ENCODE peak calls at places on chromosomes 16 and 17, in eight cellular contexts. One of them, this sample, is unnamed.

GRCh38 chr16:21161211-21161610 is 2.7 kb downstream of the LDAF1 start:
- DNase-seq in A172: no peak
- DNase-seq in neural progenitor cell: no peak
- DNase-seq in glutamatergic neuron: no peak
- DNase-seq in activated T-cell treated with anti-CD3 and anti-CD28 coated beads for 4 hours: no peak
- DNase-seq in H54: no peak
- DNase-seq in GM12864: no peak
- DNase-seq in GM12865: no peak
- DNase-seq in this sample: no peak

GRCh38 chr16:67459066-67459857 is 21.7 kb downstream of the ATP6V0D1 start:
- DNase-seq in GM12865: no peak
- DNase-seq in neural progenitor cell: no peak
- DNase-seq in glutamatergic neuron: no peak
- DNase-seq in activated T-cell treated with anti-CD3 and anti-CD28 coated beads for 4 hours: no peak
- DNase-seq in A172: peak
- DNase-seq in H54: no peak
- DNase-seq in GM12864: no peak
- DNase-seq in this sample: no peak

GRCh38 chr17:63989622-63990345 is 8.4 kb upstream of the PRR29 start:
- DNase-seq in glutamatergic neuron: no peak
- DNase-seq in GM12865: no peak
- DNase-seq in A172: no peak
- DNase-seq in neural progenitor cell: peak
- DNase-seq in activated T-cell treated with anti-CD3 and anti-CD28 coated beads for 4 hours: no peak
- DNase-seq in H54: no peak
- DNase-seq in GM12864: no peak
- DNase-seq in this sample: no peak

GRCh38 chr17:50621562-50621961 is 13.1 kb upstream of the ABCC3 start:
- DNase-seq in activated T-cell treated with anti-CD3 and anti-CD28 coated beads for 4 hours: no peak
- DNase-seq in H54: no peak
- DNase-seq in GM12865: no peak
- DNase-seq in neural progenitor cell: no peak
- DNase-seq in glutamatergic neuron: no peak
- DNase-seq in GM12864: no peak
- DNase-seq in A172: no peak
- DNase-seq in this sample: no peak

GRCh38 chr17:49722066-49722465 is 14.3 kb upstream of the SLC35B1 start:
- DNase-seq in A172: no peak
- DNase-seq in GM12864: no peak
- DNase-seq in neural progenitor cell: peak
- DNase-seq in glutamatergic neuron: no peak
- DNase-seq in H54: no peak
- DNase-seq in GM12865: no peak
- DNase-seq in activated T-cell treated with anti-CD3 and anti-CD28 coated beads for 4 hours: no peak
- DNase-seq in this sample: no peak

GRCh38 chr17:77810536-77810935 is 148.0 kb upstream of the TNRC6C start:
- DNase-seq in GM12865: no peak
- DNase-seq in H54: no peak
- DNase-seq in activated T-cell treated with anti-CD3 and anti-CD28 coated beads for 4 hours: no peak
- DNase-seq in neural progenitor cell: no peak
- DNase-seq in GM12864: no peak
- DNase-seq in A172: peak
- DNase-seq in glutamatergic neuron: peak
- DNase-seq in this sample: no peak

GRCh38 chr16:12971216-12971615 is 69.8 kb downstream of the SHISA9 start:
- DNase-seq in neural progenitor cell: no peak
- DNase-seq in activated T-cell treated with anti-CD3 and anti-CD28 coated beads for 4 hours: no peak
- DNase-seq in GM12864: no peak
- DNase-seq in H54: peak
- DNase-seq in GM12865: no peak
- DNase-seq in A172: peak
- DNase-seq in glutamatergic neuron: peak
- DNase-seq in this sample: no peak

GRCh38 chr17:17724991-17725852 is 44.0 kb downstream of the RAI1 start:
- DNase-seq in GM12865: no peak
- DNase-seq in neural progenitor cell: peak
- DNase-seq in glutamatergic neuron: no peak
- DNase-seq in A172: no peak
- DNase-seq in H54: no peak
- DNase-seq in GM12864: no peak
- DNase-seq in activated T-cell treated with anti-CD3 and anti-CD28 coated beads for 4 hours: no peak
- DNase-seq in this sample: no peak

GRCh38 chr16:88761143-88761534 is 23.9 kb downstream of the PIEZO1 start:
- DNase-seq in GM12865: no peak
- DNase-seq in A172: no peak
- DNase-seq in glutamatergic neuron: no peak
- DNase-seq in neural progenitor cell: no peak
- DNase-seq in H54: no peak
- DNase-seq in GM12864: no peak
- DNase-seq in activated T-cell treated with anti-CD3 and anti-CD28 coated beads for 4 hours: no peak
- DNase-seq in this sample: no peak

GRCh38 chr17:15154618-15155017 is 110.5 kb downstream of the PMP22 start:
- DNase-seq in activated T-cell treated with anti-CD3 and anti-CD28 coated beads for 4 hours: no peak
- DNase-seq in H54: no peak
- DNase-seq in GM12864: no peak
- DNase-seq in glutamatergic neuron: no peak
- DNase-seq in A172: no peak
- DNase-seq in GM12865: no peak
- DNase-seq in neural progenitor cell: no peak
- DNase-seq in this sample: no peak

GRCh38 chr16:24423332-24423731 is 116.0 kb upstream of the RBBP6 start:
- DNase-seq in GM12865: no peak
- DNase-seq in H54: no peak
- DNase-seq in glutamatergic neuron: no peak
- DNase-seq in GM12864: no peak
- DNase-seq in neural progenitor cell: no peak
- DNase-seq in activated T-cell treated with anti-CD3 and anti-CD28 coated beads for 4 hours: no peak
- DNase-seq in A172: no peak
- DNase-seq in this sample: no peak

GRCh38 chr17:82126479-82127314 is 28.7 kb upstream of the FASN start:
- DNase-seq in H54: no peak
- DNase-seq in GM12864: no peak
- DNase-seq in glutamatergic neuron: no peak
- DNase-seq in GM12865: no peak
- DNase-seq in neural progenitor cell: no peak
- DNase-seq in A172: no peak
- DNase-seq in activated T-cell treated with anti-CD3 and anti-CD28 coated beads for 4 hours: peak
- DNase-seq in this sample: no peak

GRCh38 chr17:76268015-76268749 is 3.0 kb downstream of the UBALD2 start:
- DNase-seq in activated T-cell treated with anti-CD3 and anti-CD28 coated beads for 4 hours: peak
- DNase-seq in A172: peak
- DNase-seq in GM12864: no peak
- DNase-seq in neural progenitor cell: no peak
- DNase-seq in GM12865: peak
- DNase-seq in H54: no peak
- DNase-seq in glutamatergic neuron: peak
- DNase-seq in this sample: no peak

GRCh38 chr16:85916141-85916890 is 17.4 kb downstream of the IRF8 start:
- DNase-seq in activated T-cell treated with anti-CD3 and anti-CD28 coated beads for 4 hours: no peak
- DNase-seq in A172: peak
- DNase-seq in glutamatergic neuron: no peak
- DNase-seq in neural progenitor cell: no peak
- DNase-seq in GM12864: no peak
- DNase-seq in GM12865: no peak
- DNase-seq in H54: peak
- DNase-seq in this sample: peak

GRCh38 chr17:385195-385835 is 32.7 kb upstream of the RPH3AL start:
- DNase-seq in H54: no peak
- DNase-seq in GM12865: no peak
- DNase-seq in glutamatergic neuron: peak
- DNase-seq in neural progenitor cell: peak
- DNase-seq in GM12864: no peak
- DNase-seq in activated T-cell treated with anti-CD3 and anti-CD28 coated beads for 4 hours: no peak
- DNase-seq in A172: no peak
- DNase-seq in this sample: no peak

GRCh38 chr17:82952019-82952418 is 112.2 kb upstream of the ZNF750 start:
- DNase-seq in A172: no peak
- DNase-seq in glutamatergic neuron: no peak
- DNase-seq in neural progenitor cell: no peak
- DNase-seq in GM12865: no peak
- DNase-seq in activated T-cell treated with anti-CD3 and anti-CD28 coated beads for 4 hours: no peak
- DNase-seq in GM12864: no peak
- DNase-seq in H54: no peak
- DNase-seq in this sample: no peak